ENCODE peak calls at places on chromosome 22, in ten cellular contexts. U, B, W, K, A, I, E, X, Q and D are unnamed samples.

GRCh38 chr22:45376703-45377102 is 36.7 kb downstream of the SMC1B start:
- DNase-seq in W (no peak), E (no peak), K (no peak), U (no peak), I (peak), X (no peak), B (no peak), A (no peak), Q (no peak), D (no peak)

GRCh38 chr22:26579331-26579886 is 10.5 kb downstream of the TPST2 start:
- DNase-seq in Q (peak), I (peak), K (no peak), X (peak), W (no peak), E (peak), U (no peak), A (no peak), B (no peak), D (no peak)

GRCh38 chr22:35552186-35552842 is 11.7 kb downstream of the RASD2 start:
- DNase-seq in Q (peak), W (peak), B (no peak), A (no peak), K (no peak), X (peak), E (peak), U (peak), I (no peak), D (no peak)

GRCh38 chr22:49992921-49993648 is 19.5 kb downstream of the IL17REL start:
- DNase-seq in K (no peak), X (peak), Q (peak), U (no peak), B (peak), I (peak), A (peak), W (no peak), E (peak), D (no peak)

GRCh38 chr22:33529424-33530113 is 390.7 kb downstream of the LARGE1 start:
- DNase-seq in X (no peak), I (peak), K (no peak), W (no peak), U (no peak), E (no peak), Q (no peak), A (peak), B (no peak), D (no peak)

GRCh38 chr22:41563051-41563711 is 2.4 kb downstream of the CSDC2 start:
- DNase-seq in X (no peak), B (no peak), K (no peak), A (peak), I (no peak), U (peak), E (no peak), W (peak), Q (no peak), D (no peak)

GRCh38 chr22:35642305-35642741 is 5.9 kb upstream of the APOL6 start:
- DNase-seq in W (no peak), Q (no peak), I (no peak), B (no peak), A (no peak), U (no peak), K (no peak), E (no peak), X (no peak), D (no peak)

GRCh38 chr22:28021116-28021997 is 102.3 kb upstream of the PITPNB start:
- DNase-seq in K (no peak), X (no peak), Q (no peak), B (no peak), I (peak), E (no peak), U (peak), A (no peak), W (no peak), D (no peak)

GRCh38 chr22:47765757-47766156 is 1003.3 kb downstream of the TBC1D22A start:
- DNase-seq in X (no peak), I (no peak), K (no peak), U (no peak), W (no peak), B (no peak), Q (no peak), A (no peak), E (no peak), D (no peak)

GRCh38 chr22:23781533-23781932 is 5.2 kb upstream of the SMARCB1 start:
- DNase-seq in Q (no peak), W (no peak), I (no peak), B (no peak), U (no peak), K (no peak), A (peak), E (no peak), X (no peak), D (no peak)

GRCh38 chr22:22870577-22871398 is 16.8 kb upstream of the IGLL5 start:
- DNase-seq in E (no peak), B (no peak), I (no peak), A (no peak), U (no peak), W (no peak), X (no peak), K (no peak), Q (no peak), D (no peak)

GRCh38 chr22:46984751-46985506 is 222.5 kb downstream of the TBC1D22A start:
- DNase-seq in B (no peak), I (no peak), K (no peak), X (no peak), E (no peak), U (no peak), Q (no peak), W (no peak), A (peak), D (no peak)

GRCh38 chr22:36027579-36027959 is 1.1 kb downstream of the RBFOX2 start:
- DNase-seq in I (peak), X (peak), B (no peak), K (no peak), U (no peak), W (no peak), A (peak), E (no peak), Q (no peak), D (no peak)

GRCh38 chr22:30506507-30506968 is 1.0 kb upstream of the SEC14L4 start:
- DNase-seq in I (no peak), W (no peak), K (no peak), Q (no peak), X (no peak), U (no peak), A (no peak), E (no peak), B (no peak), D (no peak)

GRCh38 chr22:42924436-42924835 is 67.4 kb upstream of the ARFGAP3 start:
- DNase-seq in I (no peak), E (no peak), A (no peak), U (no peak), K (no peak), W (no peak), Q (no peak), X (no peak), B (no peak), D (no peak)

GRCh38 chr22:42932197-42932519 is 75.1 kb upstream of the ARFGAP3 start:
- DNase-seq in I (no peak), A (no peak), B (no peak), U (no peak), X (no peak), E (no peak), Q (no peak), K (no peak), W (no peak), D (no peak)

GRCh38 chr22:19176175-19176630 is 2.3 kb downstream of the SLC25A1 start:
- DNase-seq in X (no peak), U (no peak), B (no peak), Q (no peak), W (no peak), E (no peak), A (no peak), K (no peak), I (no peak), D (no peak)